ENCODE peak calls at places on chromosomes 2 and 18, in seven cellular contexts. G is brain microvascular endothelial cell; T is AML-193; J is stimulated activated naive B cell treated with anti-CD40 and anti-IgM and Interleukin-4, amounts not matched to agents 10 μg/mL and 1 μg/mL and 100 μg/mL, for 72 hours; A is DMS153; H is fibroblast of the conjunctiva; V is M059J. F is an unnamed sample.

GRCh38 chr2:118808429-118808809 is 39.0 kb downstream of the EN1 start:
- DNase-seq in T (no peak), V (no peak), G (no peak), H (no peak), A (no peak), J (no peak), F (no peak)

GRCh38 chr2:4973973-4974372 is 718.2 kb upstream of the SOX11 start:
- DNase-seq in T (no peak), H (no peak), J (no peak), A (no peak), V (no peak), G (no peak), F (no peak)

GRCh38 chr2:138116456-138116855 is 152.2 kb downstream of the HNMT start:
- DNase-seq in G (no peak), T (no peak), H (no peak), A (no peak), V (no peak), J (no peak), F (no peak)

GRCh38 chr18:13216732-13217465 is 1.7 kb upstream of the LDLRAD4 start:
- DNase-seq in T (no peak), G (no peak), H (no peak), J (peak), V (no peak), A (no peak), F (no peak)

GRCh38 chr2:17518212-17519154 is at the start of gene RAD51AP2:
- DNase-seq in G (peak), T (no peak), A (no peak), J (peak), V (peak), H (peak), F (peak)

GRCh38 chr2:233928594-233929351 is 11.6 kb downstream of the TRPM8 start:
- DNase-seq in A (no peak), H (no peak), T (peak), J (no peak), V (peak), G (peak), F (no peak)

GRCh38 chr18:2147424-2147823 is 423.9 kb downstream of the METTL4 start:
- DNase-seq in G (no peak), T (no peak), V (peak), J (no peak), H (no peak), A (no peak), F (no peak)

GRCh38 chr2:162123806-162124758 is 28.0 kb downstream of the GCG start:
- DNase-seq in V (peak), A (peak), T (peak), J (no peak), G (no peak), H (peak), F (peak)

GRCh38 chr2:168611896-168612650 is 156.0 kb downstream of the CERS6 start:
- DNase-seq in V (no peak), A (no peak), T (no peak), J (no peak), H (no peak), G (no peak), F (no peak)

GRCh38 chr2:217166241-217166640 is 306.4 kb upstream of the TNP1 start:
- DNase-seq in J (no peak), V (peak), A (peak), G (peak), H (peak), T (peak), F (peak)

F was measured in smooth muscle cell of the brain vasculature.